ENCODE peak calls at places on chromosomes 4 and X, in six cellular contexts. One of them, this sample, is unnamed.

GRCh38 chr4:118012142-118012541 is 22.1 kb upstream of the NDST3 start:
- DNase-seq in iPS DF 6.9: no peak
- DNase-seq in mesenchymal stem cell: no peak
- DNase-seq in adrenal gland: no peak
- DNase-seq in lower lobe of right lung: no peak
- DNase-seq in IMR-90: peak; percentile 0
- DNase-seq in this sample: no peak

GRCh38 chr4:160202802-160203201 is 1099.9 kb downstream of the RAPGEF2 start:
- DNase-seq in IMR-90: no peak
- DNase-seq in iPS DF 6.9: no peak
- DNase-seq in adrenal gland: no peak
- DNase-seq in mesenchymal stem cell: no peak
- DNase-seq in lower lobe of right lung: no peak
- DNase-seq in this sample: no peak

GRCh38 chr4:35463251-35463952 is 780.9 kb downstream of the ARAP2 start:
- DNase-seq in lower lobe of right lung: peak; percentile 22
- DNase-seq in iPS DF 6.9: peak; percentile 1
- DNase-seq in IMR-90: no peak
- DNase-seq in mesenchymal stem cell: no peak
- DNase-seq in adrenal gland: no peak
- DNase-seq in this sample: no peak

GRCh38 chrX:50635811-50636365 is 165.3 kb upstream of the DGKK start:
- DNase-seq in IMR-90: no peak
- DNase-seq in adrenal gland: no peak
- DNase-seq in iPS DF 6.9: no peak
- DNase-seq in mesenchymal stem cell: no peak
- DNase-seq in lower lobe of right lung: no peak
- DNase-seq in this sample: no peak

GRCh38 chr4:113575391-113575790 is 186.1 kb downstream of the CAMK2D start:
- DNase-seq in IMR-90: peak; percentile 60
- DNase-seq in mesenchymal stem cell: no peak
- DNase-seq in lower lobe of right lung: no peak
- DNase-seq in iPS DF 6.9: no peak
- DNase-seq in adrenal gland: no peak
- DNase-seq in this sample: no peak

GRCh38 chrX:130098202-130098552 is 12.1 kb downstream of the ELF4 start:
- DNase-seq in IMR-90: no peak
- DNase-seq in lower lobe of right lung: no peak
- DNase-seq in mesenchymal stem cell: no peak
- DNase-seq in adrenal gland: no peak
- DNase-seq in iPS DF 6.9: no peak
- DNase-seq in this sample: no peak

GRCh38 chrX:154019633-154020499 is at the start of gene IRAK1:
- DNase-seq in mesenchymal stem cell: peak; percentile 66
- DNase-seq in lower lobe of right lung: peak; percentile 71
- DNase-seq in IMR-90: peak; percentile 52
- DNase-seq in adrenal gland: peak; percentile 51
- DNase-seq in iPS DF 6.9: no peak
- DNase-seq in this sample: peak; percentile 27

GRCh38 chrX:125319646-125320521 is at the start of gene TEX13C:
- DNase-seq in adrenal gland: no peak
- DNase-seq in iPS DF 6.9: no peak
- DNase-seq in mesenchymal stem cell: no peak
- DNase-seq in IMR-90: no peak
- DNase-seq in lower lobe of right lung: no peak
- DNase-seq in this sample: no peak

GRCh38 chrX:134746379-134746723 is 88.1 kb upstream of the PLAC1 start:
- DNase-seq in adrenal gland: no peak
- DNase-seq in iPS DF 6.9: no peak
- DNase-seq in mesenchymal stem cell: no peak
- DNase-seq in IMR-90: no peak
- DNase-seq in lower lobe of right lung: no peak
- DNase-seq in this sample: no peak

GRCh38 chr4:1537410-1538095 is 131.3 kb upstream of the NKX1-1 start:
- DNase-seq in iPS DF 6.9: no peak
- DNase-seq in IMR-90: no peak
- DNase-seq in lower lobe of right lung: peak; percentile 30
- DNase-seq in mesenchymal stem cell: no peak
- DNase-seq in adrenal gland: no peak
- DNase-seq in this sample: no peak

GRCh38 chr4:16253127-16253960 is 27.1 kb upstream of the TAPT1 start:
- DNase-seq in IMR-90: peak; percentile 88
- DNase-seq in mesenchymal stem cell: peak; percentile 59
- DNase-seq in adrenal gland: peak; percentile 29
- DNase-seq in lower lobe of right lung: no peak
- DNase-seq in iPS DF 6.9: no peak
- DNase-seq in this sample: no peak

GRCh38 chrX:41903544-41903943 is 19.8 kb downstream of the CASK start:
- DNase-seq in mesenchymal stem cell: no peak
- DNase-seq in IMR-90: no peak
- DNase-seq in adrenal gland: no peak
- DNase-seq in iPS DF 6.9: no peak
- DNase-seq in lower lobe of right lung: no peak
- DNase-seq in this sample: no peak
- H3K9me3 ChIP-seq in mesenchymal stem cell: peaks cover 25% of the 10 kb centered on the region
- H3K9me3 ChIP-seq in IMR-90: peaks cover 6% of the 10 kb centered on the region
- H3K9me3 ChIP-seq in adrenal gland: no peaks in the 10 kb centered on the region
- H3K9me3 ChIP-seq in iPS DF 6.9: no peaks in the 10 kb centered on the region
- H3K9me3 ChIP-seq in lower lobe of right lung: no peaks in the 10 kb centered on the region
- H3K9me3 ChIP-seq in this sample: peaks cover 30% of the 10 kb centered on the region

GRCh38 chr4:48400416-48400815 is 59.1 kb downstream of the SLAIN2 start:
- DNase-seq in adrenal gland: no peak
- DNase-seq in IMR-90: no peak
- DNase-seq in mesenchymal stem cell: no peak
- DNase-seq in iPS DF 6.9: no peak
- DNase-seq in lower lobe of right lung: no peak
- DNase-seq in this sample: no peak
- H3K9me3 ChIP-seq in adrenal gland: no peaks in the 10 kb centered on the region
- H3K9me3 ChIP-seq in IMR-90: no peaks in the 10 kb centered on the region
- H3K9me3 ChIP-seq in mesenchymal stem cell: no peaks in the 10 kb centered on the region
- H3K9me3 ChIP-seq in iPS DF 6.9: no peaks in the 10 kb centered on the region
- H3K9me3 ChIP-seq in lower lobe of right lung: no peaks in the 10 kb centered on the region
- H3K9me3 ChIP-seq in this sample: peaks cover 21% of the 10 kb centered on the region

GRCh38 chrX:155985208-155985607 is 12.3 kb upstream of the IL9R start:
- DNase-seq in IMR-90: no peak
- DNase-seq in mesenchymal stem cell: no peak
- DNase-seq in adrenal gland: no peak
- DNase-seq in lower lobe of right lung: no peak
- DNase-seq in iPS DF 6.9: no peak
- DNase-seq in this sample: no peak
- H3K9me3 ChIP-seq in IMR-90: peaks cover 5% of the 10 kb centered on the region
- H3K9me3 ChIP-seq in mesenchymal stem cell: peaks cover 21% of the 10 kb centered on the region
- H3K9me3 ChIP-seq in adrenal gland: no peaks in the 10 kb centered on the region
- H3K9me3 ChIP-seq in lower lobe of right lung: peaks cover 5% of the 10 kb centered on the region
- H3K9me3 ChIP-seq in iPS DF 6.9: peaks cover 3% of the 10 kb centered on the region
- H3K9me3 ChIP-seq in this sample: peaks cover 18% of the 10 kb centered on the region

GRCh38 chrX:81241753-81242152 is 39.9 kb downstream of the SH3BGRL start:
- DNase-seq in lower lobe of right lung: no peak
- DNase-seq in adrenal gland: no peak
- DNase-seq in IMR-90: no peak
- DNase-seq in mesenchymal stem cell: no peak
- DNase-seq in iPS DF 6.9: no peak
- DNase-seq in this sample: no peak
- H3K9me3 ChIP-seq in lower lobe of right lung: no peaks in the 10 kb centered on the region
- H3K9me3 ChIP-seq in adrenal gland: no peaks in the 10 kb centered on the region
- H3K9me3 ChIP-seq in IMR-90: peaks cover 9% of the 10 kb centered on the region
- H3K9me3 ChIP-seq in mesenchymal stem cell: peaks cover 13% of the 10 kb centered on the region
- H3K9me3 ChIP-seq in iPS DF 6.9: no peaks in the 10 kb centered on the region
- H3K9me3 ChIP-seq in this sample: no peaks in the 10 kb centered on the region

GRCh38 chrX:155953055-155953454 is 44.4 kb upstream of the IL9R start:
- DNase-seq in lower lobe of right lung: no peak
- DNase-seq in iPS DF 6.9: no peak
- DNase-seq in adrenal gland: no peak
- DNase-seq in IMR-90: no peak
- DNase-seq in mesenchymal stem cell: no peak
- DNase-seq in this sample: no peak
- H3K9me3 ChIP-seq in lower lobe of right lung: no peaks in the 10 kb centered on the region
- H3K9me3 ChIP-seq in iPS DF 6.9: peaks cover 5% of the 10 kb centered on the region
- H3K9me3 ChIP-seq in adrenal gland: no peaks in the 10 kb centered on the region
- H3K9me3 ChIP-seq in IMR-90: no peaks in the 10 kb centered on the region
- H3K9me3 ChIP-seq in mesenchymal stem cell: no peaks in the 10 kb centered on the region
- H3K9me3 ChIP-seq in this sample: peaks cover 18% of the 10 kb centered on the region

GRCh38 chr4:126897038-126897437 is 735.7 kb upstream of the INTU start:
- DNase-seq in adrenal gland: no peak
- DNase-seq in lower lobe of right lung: no peak
- DNase-seq in IMR-90: no peak
- DNase-seq in mesenchymal stem cell: no peak
- DNase-seq in iPS DF 6.9: no peak
- DNase-seq in this sample: no peak

GRCh38 chr4:126894963-126895362 is 737.8 kb upstream of the INTU start:
- DNase-seq in adrenal gland: no peak
- DNase-seq in iPS DF 6.9: no peak
- DNase-seq in IMR-90: no peak
- DNase-seq in mesenchymal stem cell: no peak
- DNase-seq in lower lobe of right lung: no peak
- DNase-seq in this sample: no peak

GRCh38 chr4:126898815-126899214 is 733.9 kb upstream of the INTU start:
- DNase-seq in iPS DF 6.9: no peak
- DNase-seq in IMR-90: no peak
- DNase-seq in adrenal gland: no peak
- DNase-seq in lower lobe of right lung: no peak
- DNase-seq in mesenchymal stem cell: no peak
- DNase-seq in this sample: no peak

GRCh38 chr4:126895988-126896570 is 736.7 kb upstream of the INTU start:
- DNase-seq in adrenal gland: no peak
- DNase-seq in IMR-90: peak; percentile 66
- DNase-seq in mesenchymal stem cell: peak; percentile 68
- DNase-seq in lower lobe of right lung: no peak
- DNase-seq in iPS DF 6.9: no peak
- DNase-seq in this sample: no peak

GRCh38 chr4:126899382-126899801 is 733.4 kb upstream of the INTU start:
- DNase-seq in iPS DF 6.9: no peak
- DNase-seq in lower lobe of right lung: no peak
- DNase-seq in mesenchymal stem cell: peak; percentile 26
- DNase-seq in adrenal gland: peak; percentile 18
- DNase-seq in IMR-90: peak; percentile 94
- DNase-seq in this sample: no peak
- H3K9me3 ChIP-seq in iPS DF 6.9: no peaks in the 10 kb centered on the region
- H3K9me3 ChIP-seq in lower lobe of right lung: no peaks in the 10 kb centered on the region
- H3K9me3 ChIP-seq in mesenchymal stem cell: no peaks in the 10 kb centered on the region
- H3K9me3 ChIP-seq in adrenal gland: no peaks in the 10 kb centered on the region
- H3K9me3 ChIP-seq in IMR-90: no peaks in the 10 kb centered on the region
- H3K9me3 ChIP-seq in this sample: peaks cover 16% of the 10 kb centered on the region

GRCh38 chrX:21847342-21847741 is 7.9 kb downstream of the MBTPS2 start:
- DNase-seq in lower lobe of right lung: no peak
- DNase-seq in mesenchymal stem cell: no peak
- DNase-seq in adrenal gland: no peak
- DNase-seq in iPS DF 6.9: no peak
- DNase-seq in IMR-90: no peak
- DNase-seq in this sample: no peak
- H3K9me3 ChIP-seq in lower lobe of right lung: no peaks in the 10 kb centered on the region
- H3K9me3 ChIP-seq in mesenchymal stem cell: no peaks in the 10 kb centered on the region
- H3K9me3 ChIP-seq in adrenal gland: no peaks in the 10 kb centered on the region
- H3K9me3 ChIP-seq in iPS DF 6.9: no peaks in the 10 kb centered on the region
- H3K9me3 ChIP-seq in IMR-90: no peaks in the 10 kb centered on the region
- H3K9me3 ChIP-seq in this sample: no peaks in the 10 kb centered on the region